ENCODE peak calls at places on chromosomes 6 and 20, in ten cellular contexts. One of them, this sample, is unnamed.

GRCh38 chr6:169145476-169145875 is 108.2 kb downstream of the THBS2 start:
- DNase-seq in tibial nerve: no peak
- DNase-seq in ovary: no peak
- DNase-seq in suprapubic skin: no peak
- DNase-seq in uterus: no peak
- DNase-seq in HepG2: no peak
- DNase-seq in K562: no peak
- DNase-seq in right lobe of liver: no peak
- DNase-seq in upper lobe of left lung: no peak
- DNase-seq in A549: no peak
- DNase-seq in this sample: no peak

GRCh38 chr6:42788671-42789070 is 6.8 kb downstream of the BICRAL start:
- DNase-seq in tibial nerve: no peak
- DNase-seq in ovary: no peak
- DNase-seq in suprapubic skin: no peak
- DNase-seq in uterus: no peak
- DNase-seq in HepG2: no peak
- DNase-seq in K562: no peak
- DNase-seq in right lobe of liver: no peak
- DNase-seq in upper lobe of left lung: no peak
- DNase-seq in A549: no peak
- DNase-seq in this sample: no peak

GRCh38 chr6:113723182-113723581 is 134.0 kb upstream of the MARCKS start:
- DNase-seq in tibial nerve: no peak
- DNase-seq in ovary: no peak
- DNase-seq in suprapubic skin: no peak
- DNase-seq in uterus: no peak
- DNase-seq in HepG2: no peak
- DNase-seq in K562: no peak
- DNase-seq in right lobe of liver: no peak
- DNase-seq in upper lobe of left lung: no peak
- DNase-seq in A549: no peak
- DNase-seq in this sample: no peak

GRCh38 chr20:62900052-62900691 is 26.1 kb downstream of the DIDO1 start:
- DNase-seq in tibial nerve: peak; percentile 49
- DNase-seq in ovary: peak; percentile 84
- DNase-seq in suprapubic skin: no peak
- DNase-seq in uterus: peak; percentile 79
- DNase-seq in HepG2: peak; percentile 82
- DNase-seq in K562: peak; percentile 85
- DNase-seq in right lobe of liver: peak; percentile 83
- DNase-seq in upper lobe of left lung: peak; percentile 88
- DNase-seq in A549: peak; percentile 92
- DNase-seq in this sample: peak; percentile 83

GRCh38 chr20:6525447-6526303 is 241.8 kb upstream of the BMP2 start:
- DNase-seq in tibial nerve: no peak
- DNase-seq in ovary: no peak
- DNase-seq in suprapubic skin: no peak
- DNase-seq in uterus: no peak
- DNase-seq in HepG2: no peak
- DNase-seq in K562: no peak
- DNase-seq in right lobe of liver: no peak
- DNase-seq in upper lobe of left lung: no peak
- DNase-seq in A549: no peak
- DNase-seq in this sample: no peak

GRCh38 chr20:4064118-4064962 is 49.0 kb upstream of the RNF24 start:
- DNase-seq in tibial nerve: peak; percentile 88
- DNase-seq in ovary: peak; percentile 94
- DNase-seq in suprapubic skin: peak; percentile 90
- DNase-seq in uterus: peak; percentile 93
- DNase-seq in HepG2: no peak
- DNase-seq in K562: peak; percentile 39
- DNase-seq in right lobe of liver: peak; percentile 82
- DNase-seq in upper lobe of left lung: peak; percentile 96
- DNase-seq in A549: peak; percentile 64
- DNase-seq in this sample: peak; percentile 96

GRCh38 chr6:136586295-136586694 is 36.1 kb upstream of the MAP7 start:
- DNase-seq in tibial nerve: no peak
- DNase-seq in ovary: no peak
- DNase-seq in suprapubic skin: no peak
- DNase-seq in uterus: peak; percentile 54
- DNase-seq in HepG2: no peak
- DNase-seq in K562: no peak
- DNase-seq in right lobe of liver: no peak
- DNase-seq in upper lobe of left lung: no peak
- DNase-seq in A549: no peak
- DNase-seq in this sample: no peak

GRCh38 chr6:39361657-39362486 is 39.4 kb upstream of the KCNK16 start:
- DNase-seq in tibial nerve: peak; percentile 43
- DNase-seq in ovary: peak; percentile 64
- DNase-seq in suprapubic skin: peak; percentile 84
- DNase-seq in uterus: peak; percentile 47
- DNase-seq in HepG2: peak; percentile 45
- DNase-seq in K562: peak; percentile 82
- DNase-seq in right lobe of liver: peak; percentile 67
- DNase-seq in upper lobe of left lung: no peak
- DNase-seq in A549: peak; percentile 53
- DNase-seq in this sample: peak; percentile 45

GRCh38 chr6:163356743-163357142 is 57.8 kb upstream of the QKI start:
- DNase-seq in tibial nerve: no peak
- DNase-seq in ovary: no peak
- DNase-seq in suprapubic skin: no peak
- DNase-seq in uterus: no peak
- DNase-seq in HepG2: no peak
- DNase-seq in K562: no peak
- DNase-seq in right lobe of liver: no peak
- DNase-seq in upper lobe of left lung: no peak
- DNase-seq in A549: no peak
- DNase-seq in this sample: no peak

GRCh38 chr6:163354085-163354484 is 60.4 kb upstream of the QKI start:
- DNase-seq in tibial nerve: no peak
- DNase-seq in ovary: no peak
- DNase-seq in suprapubic skin: no peak
- DNase-seq in uterus: no peak
- DNase-seq in HepG2: no peak
- DNase-seq in K562: no peak
- DNase-seq in right lobe of liver: no peak
- DNase-seq in upper lobe of left lung: no peak
- DNase-seq in A549: no peak
- DNase-seq in this sample: no peak

GRCh38 chr6:163356324-163356723 is 58.2 kb upstream of the QKI start:
- DNase-seq in tibial nerve: peak; percentile 47
- DNase-seq in ovary: no peak
- DNase-seq in suprapubic skin: no peak
- DNase-seq in uterus: no peak
- DNase-seq in HepG2: no peak
- DNase-seq in K562: peak; percentile 81
- DNase-seq in right lobe of liver: peak; percentile 63
- DNase-seq in upper lobe of left lung: peak; percentile 77
- DNase-seq in A549: no peak
- DNase-seq in this sample: peak; percentile 82

GRCh38 chr6:163354779-163355431 is 59.6 kb upstream of the QKI start:
- DNase-seq in tibial nerve: peak; percentile 22
- DNase-seq in ovary: peak; percentile 29
- DNase-seq in suprapubic skin: no peak
- DNase-seq in uterus: no peak
- DNase-seq in HepG2: no peak
- DNase-seq in K562: no peak
- DNase-seq in right lobe of liver: no peak
- DNase-seq in upper lobe of left lung: no peak
- DNase-seq in A549: no peak
- DNase-seq in this sample: peak; percentile 75

DNA sequence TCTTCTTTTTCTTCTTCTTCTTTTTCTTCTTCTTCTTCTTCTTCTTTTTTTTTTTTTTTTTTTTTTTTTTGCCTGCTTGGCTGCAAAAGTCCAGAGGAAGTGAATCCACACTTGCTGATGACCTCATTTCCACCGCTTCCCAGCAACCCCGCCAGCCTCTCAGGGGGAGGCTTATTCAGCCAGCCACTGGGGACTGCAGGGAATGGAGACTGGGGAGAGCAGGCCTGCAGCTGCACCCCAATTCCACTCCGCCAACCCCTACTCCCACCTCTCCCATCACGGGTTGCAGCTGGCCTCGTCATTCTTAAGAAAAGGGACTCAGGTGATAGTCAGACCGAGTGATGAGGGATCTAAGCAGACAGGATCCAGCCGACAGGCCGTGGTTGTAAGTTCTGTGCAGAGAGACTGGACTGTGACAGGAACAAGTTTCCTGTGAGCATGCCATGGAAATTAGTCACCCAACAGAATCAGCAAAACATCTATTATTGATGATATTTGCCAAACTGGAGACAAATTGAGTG is 59.0 kb upstream of the QKI start:
- DNase-seq in tibial nerve: peak; percentile 27
- DNase-seq in ovary: peak; percentile 39
- DNase-seq in suprapubic skin: no peak
- DNase-seq in uterus: peak; percentile 40
- DNase-seq in HepG2: peak; percentile 15
- DNase-seq in K562: no peak
- DNase-seq in right lobe of liver: no peak
- DNase-seq in upper lobe of left lung: no peak
- DNase-seq in A549: no peak
- DNase-seq in this sample: peak; percentile 83
- TF ChIP-seq POLR2A in tibial nerve: peak; percentile 4
- TF ChIP-seq POLR2A in ovary: no peak
- TF ChIP-seq POLR2A in suprapubic skin: no peak
- TF ChIP-seq POLR2A in uterus: no peak
- TF ChIP-seq POLR2A in HepG2: no peak
- TF ChIP-seq POLR2A in K562: no peak
- TF ChIP-seq POLR2A in right lobe of liver: no peak
- TF ChIP-seq POLR2A in upper lobe of left lung: no peak
- TF ChIP-seq POLR2A in A549: no peak
- TF ChIP-seq POLR2A in this sample: peak; percentile 15

DNA sequence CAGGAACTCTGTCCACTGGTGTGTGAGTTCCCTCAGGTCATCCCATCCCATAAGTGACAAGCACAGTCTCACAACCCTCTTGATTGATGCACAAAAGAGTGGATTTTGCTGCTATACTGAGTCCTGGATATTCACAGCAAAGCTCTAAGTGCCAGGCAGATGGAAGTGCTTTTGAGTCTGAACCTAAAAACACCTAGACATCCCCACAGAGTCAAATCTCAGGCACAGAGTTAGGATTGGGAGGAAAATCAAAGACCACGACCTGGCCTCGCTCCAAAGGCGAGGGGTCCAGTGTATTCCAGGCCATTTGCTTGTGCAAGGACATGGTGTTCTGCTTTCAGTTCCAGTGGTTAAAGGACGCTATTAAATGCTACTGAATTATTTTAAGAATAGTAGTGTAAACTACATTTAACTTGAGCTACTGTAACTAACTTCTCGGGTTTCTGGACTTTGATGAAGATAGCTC is 56.8 kb downstream of the RREB1 start:
- DNase-seq in tibial nerve: no peak
- DNase-seq in ovary: no peak
- DNase-seq in suprapubic skin: no peak
- DNase-seq in uterus: no peak
- DNase-seq in HepG2: no peak
- DNase-seq in K562: no peak
- DNase-seq in right lobe of liver: no peak
- DNase-seq in upper lobe of left lung: no peak
- DNase-seq in A549: no peak
- DNase-seq in this sample: no peak
- H3K4me1 ChIP-seq in tibial nerve: peaks cover 41% of the 10 kb centered on the region
- H3K4me1 ChIP-seq in ovary: peaks cover 23% of the 10 kb centered on the region
- H3K4me1 ChIP-seq in suprapubic skin: peaks cover 68% of the 10 kb centered on the region
- H3K4me1 ChIP-seq in uterus: peaks cover 12% of the 10 kb centered on the region
- H3K4me1 ChIP-seq in HepG2: peaks cover 100% of the 10 kb centered on the region
- H3K4me1 ChIP-seq in K562: peaks cover 67% of the 10 kb centered on the region
- H3K4me1 ChIP-seq in right lobe of liver: peaks cover 16% of the 10 kb centered on the region
- H3K4me1 ChIP-seq in upper lobe of left lung: peaks cover 86% of the 10 kb centered on the region
- H3K4me1 ChIP-seq in A549: peaks cover 57% of the 10 kb centered on the region
- H3K4me1 ChIP-seq in this sample: peaks cover 77% of the 10 kb centered on the region

DNA sequence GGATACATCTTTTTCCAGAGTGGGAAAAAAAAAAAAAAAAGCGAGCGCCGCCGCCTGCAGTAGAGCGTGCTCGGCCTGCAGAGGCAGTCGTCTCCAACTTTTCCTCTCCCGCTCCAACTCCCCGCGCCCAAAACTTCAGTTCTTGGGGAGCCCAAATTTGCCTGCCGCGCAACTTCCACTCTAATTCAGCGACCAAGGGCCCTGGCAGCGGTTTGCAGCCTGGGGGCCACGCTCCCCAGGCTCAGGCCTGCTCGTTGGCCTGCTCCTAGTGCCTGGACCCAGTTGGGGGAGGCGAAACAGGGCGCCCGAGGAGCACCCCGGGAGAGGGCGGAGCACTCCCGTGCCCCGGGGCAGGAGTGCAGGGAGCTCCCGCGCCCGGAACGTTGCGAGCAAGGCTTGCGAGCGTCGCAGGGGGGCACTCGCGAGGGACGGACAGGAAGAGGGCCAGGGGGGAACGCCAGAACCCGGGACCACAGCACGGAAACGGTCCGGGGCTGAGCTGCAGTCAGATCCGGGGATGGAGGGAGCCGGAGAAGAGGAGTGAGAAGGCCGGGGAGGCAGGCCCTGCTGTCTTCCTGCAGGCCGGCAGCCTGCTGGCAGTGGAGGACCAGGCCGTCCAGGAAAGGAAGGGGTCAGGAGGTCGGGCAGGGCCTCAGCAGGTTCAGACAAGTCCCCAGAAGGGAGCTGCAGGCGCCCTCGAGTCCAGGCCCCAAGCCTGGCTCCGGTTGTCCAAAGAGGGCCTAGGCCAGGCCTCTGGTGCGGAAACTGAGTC is at the start of gene STX16:
- DNase-seq in tibial nerve: peak; percentile 69
- DNase-seq in ovary: peak; percentile 86
- DNase-seq in suprapubic skin: peak; percentile 95
- DNase-seq in uterus: peak; percentile 83
- DNase-seq in HepG2: peak; percentile 91
- DNase-seq in K562: peak; percentile 92
- DNase-seq in right lobe of liver: peak; percentile 93
- DNase-seq in upper lobe of left lung: peak; percentile 96
- DNase-seq in A549: peak; percentile 99
- DNase-seq in this sample: peak; percentile 94
- TF ChIP-seq POLR2A in tibial nerve: peak; percentile 57
- TF ChIP-seq POLR2A in ovary: peak; percentile 52
- TF ChIP-seq POLR2A in suprapubic skin: no peak
- TF ChIP-seq POLR2A in uterus: no peak
- TF ChIP-seq POLR2A in HepG2: peak; percentile 95
- TF ChIP-seq POLR2A in K562: peak; percentile 89
- TF ChIP-seq POLR2A in right lobe of liver: peak; percentile 75
- TF ChIP-seq POLR2A in upper lobe of left lung: peak; percentile 53
- TF ChIP-seq POLR2A in A549: peak; percentile 44
- TF ChIP-seq POLR2A in this sample: no peak

GRCh38 chr6:103107985-103108384 is 1714.5 kb downstream of the GRIK2 start:
- DNase-seq in tibial nerve: no peak
- DNase-seq in ovary: no peak
- DNase-seq in suprapubic skin: no peak
- DNase-seq in uterus: no peak
- DNase-seq in HepG2: no peak
- DNase-seq in K562: no peak
- DNase-seq in right lobe of liver: no peak
- DNase-seq in upper lobe of left lung: no peak
- DNase-seq in A549: no peak
- DNase-seq in this sample: no peak

GRCh38 chr6:103101267-103101666 is 1707.8 kb downstream of the GRIK2 start:
- DNase-seq in tibial nerve: no peak
- DNase-seq in ovary: no peak
- DNase-seq in suprapubic skin: no peak
- DNase-seq in uterus: no peak
- DNase-seq in HepG2: no peak
- DNase-seq in K562: no peak
- DNase-seq in right lobe of liver: no peak
- DNase-seq in upper lobe of left lung: no peak
- DNase-seq in A549: no peak
- DNase-seq in this sample: no peak

DNA sequence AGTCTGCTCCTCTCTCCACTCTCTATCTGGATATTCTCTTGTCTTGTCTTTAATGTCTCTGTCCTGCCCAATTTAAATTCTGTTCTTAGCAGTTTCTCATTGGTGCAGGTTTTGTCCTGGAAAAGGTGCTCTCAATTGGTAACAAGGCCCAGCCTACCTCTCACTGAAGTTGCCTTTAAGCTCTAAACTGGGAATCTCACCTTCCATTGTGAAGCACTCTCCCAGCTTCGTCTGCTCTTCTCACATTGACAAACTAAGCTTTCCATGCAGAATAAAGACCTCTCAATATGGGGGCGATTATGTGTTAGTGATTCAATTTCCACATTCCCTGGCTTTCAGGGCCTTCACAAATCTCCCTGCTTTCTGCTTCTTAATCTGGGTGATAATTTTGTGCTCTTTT is 1712.2 kb downstream of the GRIK2 start:
- DNase-seq in tibial nerve: no peak
- DNase-seq in ovary: no peak
- DNase-seq in suprapubic skin: no peak
- DNase-seq in uterus: no peak
- DNase-seq in HepG2: no peak
- DNase-seq in K562: no peak
- DNase-seq in right lobe of liver: no peak
- DNase-seq in upper lobe of left lung: no peak
- DNase-seq in A549: no peak
- DNase-seq in this sample: no peak
- H3K4me1 ChIP-seq in tibial nerve: no peaks in the 10 kb centered on the region
- H3K4me1 ChIP-seq in ovary: no peaks in the 10 kb centered on the region
- H3K4me1 ChIP-seq in suprapubic skin: no peaks in the 10 kb centered on the region
- H3K4me1 ChIP-seq in uterus: no peaks in the 10 kb centered on the region
- H3K4me1 ChIP-seq in HepG2: no peaks in the 10 kb centered on the region
- H3K4me1 ChIP-seq in K562: no peaks in the 10 kb centered on the region
- H3K4me1 ChIP-seq in right lobe of liver: no peaks in the 10 kb centered on the region
- H3K4me1 ChIP-seq in upper lobe of left lung: no peaks in the 10 kb centered on the region
- H3K4me1 ChIP-seq in A549: no peaks in the 10 kb centered on the region
- H3K4me1 ChIP-seq in this sample: no peaks in the 10 kb centered on the region

This sample was measured in heart left ventricle.